ENCODE peak calls at places on chromosome 18, in nine cellular contexts. T is cardiac fibroblast; I is GM23338; D is sigmoid colon; Z is cardiac muscle cell; K is esophagus squamous epithelium; U is MM.1S; B is CD8-positive, alpha-beta T cell; X is body of pancreas. H is an unnamed sample.

GRCh38 chr18:42742474-42742873 is 373.0 kb downstream of the RIT2 start:
- DNase-seq in T (no peak), I (peak), D (no peak), Z (no peak), K (no peak), U (no peak), B (no peak), X (no peak), H (no peak)

GRCh38 chr18:39191058-39191457 is 1625.5 kb upstream of the CELF4 start:
- DNase-seq in T (no peak), I (no peak), D (no peak), Z (no peak), K (no peak), U (no peak), B (no peak), X (no peak), H (no peak)

GRCh38 chr18:32974421-32975165 is 201.8 kb upstream of the KLHL14 start:
- DNase-seq in T (no peak), I (peak), D (no peak), Z (no peak), K (no peak), U (no peak), B (no peak), X (no peak), H (no peak)

GRCh38 chr18:26082475-26082874 is 7.9 kb downstream of the SS18 start:
- DNase-seq in T (peak), I (no peak), D (no peak), Z (no peak), K (no peak), U (no peak), B (no peak), X (no peak), H (no peak)

GRCh38 chr18:10490401-10491289 is 35.2 kb upstream of the NAPG start:
- DNase-seq in T (no peak), I (peak), D (no peak), Z (peak), K (no peak), U (peak), B (peak), X (peak), H (peak)

GRCh38 chr18:72726201-72726600 is 141.6 kb downstream of the NETO1 start:
- DNase-seq in T (no peak), I (no peak), D (no peak), Z (no peak), K (no peak), U (no peak), B (no peak), X (no peak), H (no peak)

GRCh38 chr18:9975658-9976057 is 61.8 kb downstream of the VAPA start:
- DNase-seq in T (no peak), I (no peak), D (no peak), Z (no peak), K (no peak), U (no peak), B (no peak), X (no peak), H (no peak)

GRCh38 chr18:10840768-10841167 is 308.6 kb downstream of the PIEZO2 start:
- DNase-seq in T (no peak), I (no peak), D (no peak), Z (no peak), K (no peak), U (no peak), B (no peak), X (no peak), H (no peak)

GRCh38 chr18:37962316-37962966 is 396.8 kb upstream of the CELF4 start:
- DNase-seq in T (no peak), I (no peak), D (no peak), Z (no peak), K (no peak), U (no peak), B (no peak), X (no peak), H (no peak)

GRCh38 chr18:32607816-32608215 is 137.1 kb upstream of the GAREM1 start:
- DNase-seq in T (no peak), I (no peak), D (no peak), Z (no peak), K (no peak), U (no peak), B (no peak), X (no peak), H (no peak)

GRCh38 chr18:1965016-1965415 is 606.3 kb downstream of the METTL4 start:
- DNase-seq in T (no peak), I (no peak), D (no peak), Z (no peak), K (no peak), U (no peak), B (no peak), X (no peak), H (no peak)

DNA sequence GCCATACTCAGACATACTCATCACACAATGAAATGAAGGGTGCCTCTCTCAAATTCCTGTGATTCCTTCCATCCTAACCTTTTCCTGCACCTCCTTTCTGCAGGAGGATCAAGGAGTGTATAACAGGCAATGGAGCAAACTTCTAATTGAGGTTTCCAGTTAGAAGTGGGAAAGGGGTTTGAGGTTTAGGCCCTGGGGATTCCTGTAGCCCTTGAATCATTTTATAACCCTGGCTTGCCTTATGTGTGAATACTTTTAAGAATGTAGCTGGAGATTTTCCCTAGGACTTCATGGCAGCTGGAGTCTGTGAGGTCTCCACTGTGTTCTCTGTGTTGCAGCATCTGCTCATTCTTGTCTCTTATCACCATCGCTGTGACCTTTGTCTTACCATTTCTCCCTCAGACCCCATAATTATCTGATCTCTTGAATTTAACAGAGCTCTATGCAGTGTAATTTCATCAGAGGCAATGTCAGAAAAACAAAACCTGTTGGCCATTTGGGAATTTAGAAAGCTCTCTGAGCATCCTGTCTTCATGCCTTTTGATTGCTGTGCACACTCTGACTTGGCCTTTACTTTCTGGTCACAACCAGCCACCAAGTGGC is 370.1 kb upstream of the SLC14A2 start:
- DNase-seq in T (no peak), I (no peak), D (no peak), Z (no peak), K (no peak), U (no peak), B (no peak), X (no peak), H (no peak)
- TF ChIP-seq CTCF in T (no peak), I (peak), D (no peak), Z (no peak), K (no peak), U (no peak), B (no peak), X (no peak), H (no peak)

GRCh38 chr18:63971320-63972071 is 1.6 kb downstream of the SERPINB8 start:
- DNase-seq in T (no peak), I (peak), D (no peak), Z (no peak), K (no peak), U (no peak), B (no peak), X (no peak), H (no peak)
- H3K4me3 ChIP-seq in T (peak), I (peak), D (peak), Z (no peak), K (peak), U (no peak), B (no peak), X (no peak), H (no peak)

GRCh38 chr18:36295214-36295613 is 2.3 kb upstream of the FHOD3 start:
- DNase-seq in T (no peak), I (no peak), D (no peak), Z (no peak), K (no peak), U (no peak), B (no peak), X (no peak), H (no peak)

GRCh38 chr18:36295880-36296301 is 1.6 kb upstream of the FHOD3 start:
- DNase-seq in T (no peak), I (peak), D (no peak), Z (no peak), K (no peak), U (no peak), B (no peak), X (peak), H (no peak)

GRCh38 chr18:36296591-36297418 is 708 bp upstream of the FHOD3 start:
- DNase-seq in T (peak), I (peak), D (peak), Z (peak), K (no peak), U (peak), B (no peak), X (peak), H (peak)

GRCh38 chr18:36297419-36298112 is at the start of gene FHOD3:
- DNase-seq in T (peak), I (peak), D (peak), Z (peak), K (no peak), U (peak), B (no peak), X (peak), H (no peak)

DNA sequence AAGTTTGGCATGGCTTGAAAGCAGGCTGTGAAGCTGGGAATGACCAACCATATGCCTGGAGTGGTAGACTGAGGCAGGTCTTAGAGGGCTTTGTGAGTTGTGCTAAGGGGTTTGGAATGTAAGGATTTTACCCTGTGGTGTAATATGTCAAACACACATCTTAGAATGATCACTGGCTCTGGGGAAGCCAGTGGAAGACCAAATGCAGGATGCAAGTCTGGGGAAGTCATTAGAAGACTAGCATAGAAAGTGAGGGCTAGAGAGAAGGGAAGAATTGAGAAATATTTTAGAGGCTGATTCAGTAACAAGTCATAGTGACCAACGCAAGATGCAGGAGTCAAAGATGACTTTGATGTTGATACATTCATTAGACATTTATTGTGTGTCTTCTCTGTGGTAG is 3.5 kb upstream of the FHOD3 start:
- DNase-seq in T (peak), I (no peak), D (no peak), Z (no peak), K (no peak), U (no peak), B (no peak), X (no peak), H (no peak)
- TF ChIP-seq CTCF in T (no peak), I (no peak), D (no peak), Z (no peak), K (no peak), U (no peak), B (no peak), X (no peak), H (no peak)

GRCh38 chr18:60259052-60259681 is 113.4 kb downstream of the MC4R start:
- DNase-seq in T (peak), I (no peak), D (no peak), Z (no peak), K (no peak), U (no peak), B (no peak), X (no peak), H (no peak)
- H3K4me3 ChIP-seq in T (no peak), I (no peak), D (no peak), Z (no peak), K (no peak), U (no peak), B (no peak), X (no peak), H (no peak)

DNA sequence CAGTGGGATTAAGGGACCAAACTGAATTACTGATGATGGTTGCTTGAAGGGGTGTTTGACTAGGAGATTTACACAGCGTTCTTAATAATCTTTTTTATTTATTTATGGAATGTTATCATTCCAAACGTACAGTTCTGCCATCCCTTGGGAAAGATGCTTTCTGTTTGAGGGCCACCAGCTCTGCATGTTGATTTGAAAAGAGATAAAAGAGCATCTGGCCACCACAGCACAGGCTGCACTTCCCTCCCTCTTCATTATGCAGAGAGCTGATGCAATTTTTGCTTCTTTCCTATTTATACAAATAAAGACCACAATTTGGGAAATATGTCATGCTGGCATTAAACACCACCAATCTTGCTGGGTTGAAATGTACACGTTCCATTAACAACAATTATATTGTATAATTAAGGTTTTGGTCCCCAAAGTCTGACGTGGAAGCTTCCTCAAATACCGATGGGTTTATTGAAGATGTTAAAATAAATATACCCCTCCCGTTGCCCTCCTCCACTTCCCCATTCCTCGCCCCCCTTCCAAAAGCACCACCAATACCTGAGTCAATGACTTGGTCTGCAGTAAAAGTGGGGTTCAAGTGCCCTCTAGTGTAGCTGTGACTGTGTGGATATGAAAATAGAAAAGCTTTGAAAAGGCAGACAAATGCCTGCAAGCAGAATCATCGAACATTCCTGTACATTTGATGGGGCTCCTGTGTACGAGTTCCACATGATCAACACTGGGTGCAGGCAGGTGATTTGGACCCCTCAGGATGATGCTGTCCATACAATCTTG is 211.9 kb downstream of the HRH4 start:
- DNase-seq in T (no peak), I (peak), D (no peak), Z (peak), K (no peak), U (no peak), B (no peak), X (no peak), H (no peak)
- TF ChIP-seq CTCF in T (no peak), I (peak), D (no peak), Z (no peak), K (no peak), U (peak), B (no peak), X (no peak), H (no peak)

GRCh38 chr18:3256693-3257626 is 5.0 kb upstream of the MYL12B start:
- DNase-seq in T (peak), I (no peak), D (no peak), Z (peak), K (no peak), U (peak), B (no peak), X (peak), H (no peak)
- H3K4me3 ChIP-seq in T (no peak), I (no peak), D (peak), Z (no peak), K (no peak), U (no peak), B (no peak), X (no peak), H (no peak)

DNA sequence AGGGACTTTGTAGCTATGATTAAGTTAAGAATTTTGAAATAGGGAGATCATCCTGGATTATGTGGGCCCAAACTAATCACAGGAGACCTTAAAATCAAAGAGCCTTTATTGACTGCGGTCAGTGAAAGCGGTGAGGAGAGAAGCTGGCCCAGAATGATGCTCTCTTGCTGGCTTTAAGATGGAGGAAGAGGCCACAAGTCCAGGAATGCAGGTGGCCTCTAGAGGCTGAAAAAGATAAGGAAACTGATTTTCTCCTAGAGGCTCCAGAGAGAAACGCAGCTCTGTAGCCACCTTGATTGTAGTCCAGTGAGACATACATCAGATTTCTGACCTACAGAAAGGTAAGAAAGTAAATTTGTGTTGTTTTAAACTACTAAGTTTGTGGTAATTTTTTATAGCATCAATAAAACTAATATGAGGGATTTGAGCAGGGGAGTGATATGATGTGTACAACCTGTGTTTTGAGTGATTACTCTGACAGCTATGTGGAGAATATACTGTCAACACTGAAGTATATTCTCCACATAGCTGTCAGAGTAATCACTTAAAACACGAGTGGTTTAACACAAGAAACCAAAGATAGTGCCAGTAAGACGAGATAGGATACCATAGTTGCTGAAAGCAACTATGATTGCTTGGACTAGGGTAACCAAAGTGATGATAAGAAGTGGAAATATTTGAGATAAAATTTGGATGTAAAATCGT is 364.4 kb upstream of the CHST9 start:
- DNase-seq in T (no peak), I (peak), D (no peak), Z (no peak), K (no peak), U (no peak), B (no peak), X (no peak), H (no peak)
- TF ChIP-seq CTCF in T (no peak), I (no peak), D (no peak), Z (no peak), K (no peak), U (no peak), B (no peak), X (no peak), H (no peak)

GRCh38 chr18:78784861-78785260 is 194.8 kb upstream of the SALL3 start:
- DNase-seq in T (no peak), I (no peak), D (no peak), Z (no peak), K (no peak), U (no peak), B (no peak), X (no peak), H (no peak)
- H3K4me3 ChIP-seq in T (no peak), I (no peak), D (no peak), Z (no peak), K (no peak), U (no peak), B (no peak), X (no peak), H (no peak)

GRCh38 chr18:12857991-12858544 is 26.0 kb downstream of the PTPN2 start:
- DNase-seq in T (no peak), I (no peak), D (no peak), Z (no peak), K (no peak), U (no peak), B (no peak), X (no peak), H (no peak)
- TF ChIP-seq CTCF in T (no peak), I (no peak), D (no peak), Z (no peak), K (no peak), U (no peak), B (no peak), X (no peak), H (no peak)

DNA sequence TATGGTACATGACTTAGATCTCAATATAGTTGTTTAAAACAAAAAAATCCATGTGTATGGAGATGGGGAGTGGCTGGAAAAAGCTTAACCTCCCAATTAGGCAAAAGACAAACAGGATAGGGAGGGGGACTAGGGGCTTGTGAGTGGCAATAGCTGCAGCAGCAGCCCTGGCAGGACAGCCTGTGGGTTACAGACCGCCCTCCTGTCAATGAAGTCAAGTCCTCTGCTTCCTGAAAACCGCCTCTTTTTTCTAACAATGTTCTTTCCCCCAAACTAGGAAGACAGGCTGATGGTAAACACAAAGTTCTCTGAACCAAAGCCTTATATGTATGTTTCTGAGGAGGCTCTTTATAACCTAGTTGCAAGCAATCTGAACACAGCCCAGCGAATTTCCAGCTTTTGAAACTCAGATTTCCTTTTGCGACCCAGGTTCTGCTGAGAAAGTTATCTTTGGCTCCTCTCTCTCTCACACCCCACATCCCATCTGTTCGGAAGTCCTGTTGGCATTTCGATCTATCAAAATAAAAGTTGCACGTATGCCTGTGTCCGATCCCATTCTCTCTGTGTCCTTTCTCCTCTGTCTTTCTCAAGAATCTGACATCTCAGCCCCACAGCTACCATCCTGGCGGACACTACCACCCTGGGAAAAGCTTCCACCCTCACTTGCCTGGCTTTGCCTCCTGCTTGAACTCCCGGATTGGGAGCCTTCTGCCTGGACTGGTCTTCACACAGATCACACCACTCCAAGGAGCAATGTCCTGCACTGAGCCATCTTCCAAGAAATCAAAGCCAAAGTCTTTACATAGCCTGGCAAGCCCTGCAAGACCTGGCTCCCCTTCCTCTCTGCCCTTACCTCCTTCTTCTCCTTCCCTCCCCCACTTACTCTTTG is 10.1 kb downstream of the ATP8B1 start:
- DNase-seq in T (peak), I (no peak), D (no peak), Z (no peak), K (no peak), U (no peak), B (no peak), X (no peak), H (no peak)
- H3K4me3 ChIP-seq in T (no peak), I (no peak), D (peak), Z (no peak), K (peak), U (no peak), B (no peak), X (no peak), H (no peak)

H was measured in mucosa of descending colon.